ENCODE peak calls at places on chromosomes 13 and 19, in four cellular contexts. F is GM23248, K is hepatocyte, P is AG04450. A is an unnamed sample.

GRCh38 chr13:51844862-51845573 is at the start of gene TMEM272:
- DNase-seq in K (peak), F (peak), P (no peak), A (peak)

GRCh38 chr19:41928754-41929535 is 696 bp upstream of the ERFL start:
- DNase-seq in P (no peak), K (no peak), F (no peak), A (no peak)

GRCh38 chr19:10603873-10604459 is 16.9 kb upstream of the AP1M2 start:
- DNase-seq in K (no peak), P (no peak), F (no peak), A (peak)

GRCh38 chr19:6536138-6536671 is 5.4 kb downstream of the TNFSF9 start:
- DNase-seq in F (peak), P (no peak), K (peak), A (no peak)

GRCh38 chr19:11405846-11406643 is 13.1 kb downstream of the RGL3 start:
- DNase-seq in K (no peak), P (no peak), F (no peak), A (no peak)

GRCh38 chr13:73835138-73835721 is 299.0 kb downstream of the KLF12 start:
- DNase-seq in K (peak), F (peak), P (no peak), A (peak)

GRCh38 chr19:38839816-38840582 is 8.4 kb upstream of the ECH1 start:
- DNase-seq in K (no peak), P (no peak), F (peak), A (no peak)

GRCh38 chr19:37969695-37970094 is 62.7 kb downstream of the SIPA1L3 start:
- DNase-seq in P (no peak), K (no peak), F (no peak), A (no peak)

GRCh38 chr19:33430674-33431277 is 57.3 kb downstream of the CEBPG start:
- DNase-seq in F (peak), K (peak), P (peak), A (peak)

GRCh38 chr13:51689597-51689996 is 105.3 kb downstream of the WDFY2 start:
- DNase-seq in F (no peak), P (no peak), K (no peak), A (no peak)

GRCh38 chr19:42115219-42115618 is 17.0 kb downstream of the POU2F2 start:
- DNase-seq in P (no peak), F (peak), K (no peak), A (no peak)

GRCh38 chr13:36344886-36345437 is 1.2 kb downstream of the SPART start:
- DNase-seq in K (peak), P (no peak), F (no peak), A (no peak)

GRCh38 chr19:42277821-42278809 is 9.1 kb downstream of the CIC start:
- DNase-seq in F (peak), K (peak), P (no peak), A (no peak)

GRCh38 chr13:48731957-48732569 is 78.3 kb downstream of the CYSLTR2 start:
- DNase-seq in K (peak), P (no peak), F (peak), A (no peak)

GRCh38 chr19:5494780-5495179 is 39.6 kb downstream of the ZNRF4 start:
- DNase-seq in P (no peak), F (no peak), K (no peak), A (no peak)

GRCh38 chr13:112095354-112095753 is 28.4 kb downstream of the SOX1 start:
- DNase-seq in P (no peak), K (no peak), F (no peak), A (no peak)

GRCh38 chr13:94345374-94346195 is 133.9 kb downstream of the DCT start:
- DNase-seq in K (peak), P (no peak), F (peak), A (no peak)

GRCh38 chr19:29418106-29418684 is 107.6 kb upstream of the VSTM2B start:
- DNase-seq in F (no peak), K (no peak), P (no peak), A (no peak)

GRCh38 chr13:60617863-60618733 is 221.1 kb downstream of the TDRD3 start:
- DNase-seq in K (peak), F (peak), P (no peak), A (no peak)

GRCh38 chr19:58498316-58499020 is 13.3 kb downstream of the SLC27A5 start:
- DNase-seq in F (no peak), P (no peak), K (peak), A (no peak)

GRCh38 chr13:48640767-48641166 is 13.0 kb upstream of the CYSLTR2 start:
- DNase-seq in K (no peak), P (no peak), F (no peak), A (no peak)

GRCh38 chr13:113863511-113864302 is at the start of gene GAS6:
- DNase-seq in K (peak), F (peak), P (no peak), A (no peak)

GRCh38 chr13:101523732-101524131 is 71.3 kb downstream of the ITGBL1 start:
- DNase-seq in K (no peak), F (peak), P (peak), A (peak)

GRCh38 chr19:47641891-47642485 is 33.1 kb downstream of the BICRA start:
- DNase-seq in F (no peak), P (no peak), K (no peak), A (no peak)

GRCh38 chr19:13797870-13798269 is 2.6 kb downstream of the ZSWIM4 start:
- DNase-seq in P (no peak), K (no peak), F (peak), A (peak)

GRCh38 chr19:6963937-6964336 is 57.3 kb downstream of the MBD3L2B start:
- DNase-seq in F (no peak), K (no peak), P (no peak), A (no peak)

GRCh38 chr19:29014857-29015436 is 198.0 kb downstream of the UQCRFS1 start:
- DNase-seq in P (no peak), K (no peak), F (peak), A (no peak)

GRCh38 chr19:19385900-19386339 is 19.6 kb upstream of the GATAD2A start:
- DNase-seq in K (no peak), F (no peak), P (no peak), A (peak)

GRCh38 chr19:5339470-5339949 is 1.1 kb downstream of the PTPRS start:
- DNase-seq in P (no peak), K (no peak), F (peak), A (no peak)

DNA sequence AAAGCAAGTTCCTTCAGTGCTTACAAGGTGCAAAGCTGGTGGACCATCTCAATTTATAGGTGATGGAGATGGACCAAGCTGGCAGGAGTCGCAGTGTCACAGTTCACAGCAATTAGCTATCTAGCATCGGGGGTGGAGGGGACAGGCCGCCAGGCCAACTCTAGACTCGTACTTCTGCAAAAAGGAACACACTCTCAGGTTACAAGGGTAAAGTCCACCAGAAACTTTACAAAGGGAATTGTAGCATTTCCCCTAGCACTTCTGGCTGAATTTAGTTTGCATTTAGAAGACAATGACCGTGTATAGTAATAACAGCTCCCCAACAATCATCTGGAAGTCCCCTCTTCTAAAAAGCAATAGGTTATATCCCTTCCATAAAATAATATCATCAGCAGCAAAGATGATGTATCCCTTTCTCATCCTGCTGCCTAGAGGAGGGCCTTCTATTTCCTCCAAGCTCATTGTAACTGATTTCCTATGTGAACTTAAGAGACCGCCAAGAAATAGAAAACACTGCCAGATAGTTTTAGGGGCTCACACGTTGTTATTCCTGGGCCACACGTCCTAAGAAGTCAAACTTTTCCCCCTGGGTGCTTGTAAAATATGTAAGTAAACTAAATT is 8.5 kb upstream of the DOCK9 start:
- DNase-seq in K (peak), P (no peak), F (no peak), A (peak)
- H3K27ac ChIP-seq in K (peak), P (no peak), F (no peak), A (no peak)

DNA sequence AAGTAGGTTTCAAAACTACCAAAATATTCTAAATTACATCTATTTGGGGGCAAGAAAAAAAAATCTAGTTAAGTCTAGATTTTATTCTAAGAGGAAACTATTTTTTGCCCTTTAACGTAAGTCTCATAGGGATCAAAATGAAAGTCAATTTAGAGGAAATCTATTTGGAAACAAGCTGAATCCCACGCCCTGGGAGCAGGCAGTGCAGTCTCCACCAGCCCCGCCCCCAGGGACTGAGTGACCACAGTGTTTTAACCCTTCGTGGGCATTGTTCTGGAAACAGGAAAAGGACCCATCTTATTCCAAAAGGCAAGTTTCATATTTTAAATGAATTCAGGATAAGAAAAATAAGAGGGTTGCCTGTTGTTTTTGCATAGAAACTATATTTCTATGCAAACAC is 209.7 kb downstream of the SPRY2 start:
- DNase-seq in P (no peak), K (peak), F (peak), A (peak)
- H3K4me3 ChIP-seq in P (peak), K (peak), F (peak), A (peak)

GRCh38 chr13:26075498-26075897 is 23.7 kb upstream of the SHISA2 start:
- DNase-seq in F (no peak), K (no peak), P (no peak), A (no peak)
- H3K27ac ChIP-seq in F (no peak), K (no peak), P (no peak), A (no peak)

DNA sequence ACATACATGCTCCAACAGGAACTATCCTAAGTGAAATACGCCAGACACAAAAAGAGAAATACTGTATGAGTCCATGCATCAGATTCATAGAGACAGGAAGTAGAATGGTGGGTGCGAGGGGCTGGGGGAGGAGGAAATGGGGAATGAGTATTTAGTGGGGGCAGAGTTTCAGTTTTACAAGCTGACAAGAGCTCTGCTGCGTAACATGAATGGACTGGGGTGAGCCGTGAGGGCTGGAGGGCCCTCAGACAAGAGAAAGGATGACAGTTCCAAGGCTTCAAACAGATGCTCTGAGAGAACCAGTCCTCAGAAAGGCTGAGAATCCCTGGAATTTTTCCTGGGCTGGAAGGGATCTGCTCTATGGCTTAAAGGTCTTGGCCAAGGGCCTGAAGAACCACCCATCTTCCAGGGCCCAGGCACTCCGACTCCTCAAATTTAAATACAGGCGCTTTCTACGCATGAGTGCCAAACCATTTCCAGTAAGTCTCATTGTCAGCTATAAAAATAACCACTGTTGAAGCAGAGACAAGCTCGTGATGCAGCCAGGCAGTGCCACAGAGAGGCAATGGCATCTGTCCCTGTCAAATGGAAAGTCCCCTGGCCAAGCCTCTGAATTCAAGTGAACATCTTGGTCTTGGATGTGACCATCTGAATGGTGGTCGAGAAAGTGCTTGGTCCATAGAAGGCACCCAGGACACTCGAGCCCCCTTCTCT is 17.5 kb downstream of the KLF2 start:
- DNase-seq in P (no peak), F (peak), K (peak), A (peak)
- H3K4me3 ChIP-seq in P (no peak), F (no peak), K (no peak), A (no peak)

DNA sequence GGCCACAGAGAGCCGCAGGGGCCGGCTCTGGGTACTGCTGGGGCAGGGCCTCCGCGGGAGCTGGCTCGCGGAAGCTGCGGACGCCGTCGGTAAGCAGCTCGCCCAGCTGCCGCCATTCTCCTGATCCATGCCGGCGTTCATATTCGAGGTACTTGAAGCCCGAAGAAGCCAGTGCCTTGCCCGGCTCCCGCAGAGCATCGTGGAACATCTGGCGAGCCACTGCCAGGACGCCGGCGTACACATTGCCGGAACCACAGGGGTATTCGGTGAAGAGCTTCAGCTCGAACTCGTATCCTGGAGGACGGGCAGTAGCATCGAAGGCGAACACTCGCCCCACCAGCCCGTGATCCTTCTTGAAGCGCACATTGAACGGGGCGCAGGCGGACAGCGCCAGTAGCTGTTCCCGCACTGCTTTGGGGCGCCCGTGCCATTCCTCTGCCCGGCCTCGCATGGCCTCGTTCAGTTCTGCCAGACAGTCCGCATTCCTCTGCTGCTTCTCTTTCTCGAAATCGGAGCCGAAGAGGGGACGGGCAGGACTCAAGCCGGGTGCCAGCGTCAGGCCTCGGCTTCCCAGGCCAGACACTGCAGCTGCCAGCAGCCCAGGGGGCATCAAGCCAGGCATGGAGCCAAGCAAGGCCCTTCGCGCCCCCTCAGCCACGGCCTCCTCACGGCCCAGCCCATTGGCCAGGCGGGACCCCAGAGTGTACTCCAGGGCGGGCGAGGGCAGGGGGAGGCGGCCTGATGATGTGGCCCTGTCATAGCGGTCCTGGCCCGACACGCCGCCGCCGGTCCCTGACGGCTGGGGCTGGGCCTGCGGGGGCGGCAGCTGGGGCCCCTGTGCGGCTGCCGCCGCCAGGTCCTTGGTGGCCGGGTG is 1.0 kb downstream of the IRF2BP1 start:
- DNase-seq in K (no peak), F (peak), P (no peak), A (no peak)
- H3K27ac ChIP-seq in K (peak), F (peak), P (no peak), A (peak)

GRCh38 chr13:71312923-71313322 is 554.1 kb downstream of the DACH1 start:
- DNase-seq in K (no peak), P (no peak), F (no peak), A (no peak)

GRCh38 chr13:71306821-71307220 is 560.2 kb downstream of the DACH1 start:
- DNase-seq in F (no peak), P (no peak), K (no peak), A (no peak)

GRCh38 chr13:71304861-71305260 is 562.1 kb downstream of the DACH1 start:
- DNase-seq in F (no peak), P (no peak), K (no peak), A (no peak)

DNA sequence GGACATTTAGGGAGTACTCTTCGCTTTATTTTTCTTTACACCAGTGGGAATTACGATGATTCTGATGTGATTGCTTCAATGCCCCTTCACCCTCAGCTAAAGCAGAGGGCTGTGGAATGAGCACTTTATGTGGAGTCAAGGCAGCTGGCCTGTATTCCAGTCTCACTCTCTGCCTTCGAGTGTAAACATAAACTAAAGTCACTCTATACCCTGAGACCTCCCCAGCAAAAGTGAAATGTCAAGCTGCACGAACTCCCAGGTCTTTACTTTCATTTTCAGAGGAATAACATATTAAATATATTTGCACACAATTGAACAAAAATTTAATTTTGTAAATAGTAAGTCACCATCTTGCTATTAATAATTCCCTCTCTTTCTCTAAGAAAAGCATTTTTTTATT is 557.1 kb downstream of the DACH1 start:
- DNase-seq in P (no peak), F (no peak), K (no peak), A (no peak)
- H3K4me3 ChIP-seq in P (no peak), F (no peak), K (no peak), A (no peak)

DNA sequence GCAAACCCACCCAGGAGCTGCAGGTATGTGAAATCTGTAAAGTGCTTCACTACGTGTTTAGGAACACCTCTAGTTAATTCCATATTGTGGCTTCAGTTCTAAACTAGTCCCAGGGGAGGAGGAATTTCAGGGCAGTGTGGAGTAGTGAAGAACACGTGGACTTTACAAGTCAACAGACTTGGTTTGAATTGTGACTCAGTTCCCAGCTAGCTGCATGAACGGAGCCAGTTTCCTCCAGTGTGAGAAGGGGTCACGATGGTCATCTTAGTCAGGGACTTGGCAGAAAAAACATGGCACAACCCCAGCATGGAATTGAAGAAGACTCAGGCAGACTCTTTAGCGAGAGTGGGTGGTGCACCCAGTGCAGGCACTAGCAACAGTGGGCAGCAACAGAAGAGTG is 175.7 kb upstream of the UBL3 start:
- DNase-seq in P (peak), F (peak), K (no peak), A (no peak)
- H3K27ac ChIP-seq in P (no peak), F (peak), K (peak), A (no peak)

DNA sequence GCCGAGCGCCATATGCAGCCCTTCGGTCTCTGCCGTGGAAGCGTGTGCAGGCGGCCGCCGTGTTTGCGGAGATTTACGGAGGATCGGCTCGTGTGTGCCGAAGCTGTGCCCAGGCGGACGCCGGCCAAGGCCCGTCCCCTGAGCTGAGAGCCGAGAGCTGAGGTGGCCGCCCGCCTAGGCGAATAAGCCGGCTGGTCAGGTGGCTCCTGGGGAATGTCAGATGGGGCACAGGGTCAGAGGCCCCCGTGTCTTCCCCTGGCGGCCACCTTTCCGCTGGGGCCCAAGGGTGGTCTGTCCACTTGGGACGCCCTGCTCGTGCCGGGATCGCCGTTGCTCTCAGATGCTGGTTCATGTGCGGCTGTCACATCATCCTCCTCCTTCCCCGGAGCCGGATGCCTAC is 78.8 kb downstream of the ZNF536 start:
- DNase-seq in F (peak), P (no peak), K (no peak), A (no peak)
- H3K4me3 ChIP-seq in F (peak), P (no peak), K (no peak), A (peak)